ENCODE peak calls at places on chromosomes 5 and 9, in seven cellular contexts. G is breast epithelium, L is bronchial epithelial cell, D is A549, E is right atrium auricular region, C is kidney, W is fibroblast of lung. H is an unnamed sample.

GRCh38 chr5:78523314-78524193 is 125.0 kb downstream of the LHFPL2 start:
- DNase-seq in G (no peak), L (no peak), D (no peak), E (no peak), C (peak; percentile 41), W (no peak), H (no peak)

GRCh38 chr5:168822745-168823281 is 243.6 kb upstream of the PANK3 start:
- DNase-seq in G (no peak), L (peak; percentile 63), D (no peak), E (no peak), C (no peak), W (no peak), H (no peak)

GRCh38 chr9:136016221-136016881 is 55.2 kb upstream of the UBAC1 start:
- DNase-seq in G (no peak), L (no peak), D (no peak), E (no peak), C (peak; percentile 66), W (no peak), H (no peak)

GRCh38 chr9:98707158-98708102 is 1.3 kb downstream of the GABBR2 start:
- DNase-seq in G (no peak), L (peak; percentile 45), D (peak; percentile 78), E (no peak), C (no peak), W (peak; percentile 82), H (no peak)

GRCh38 chr5:77360969-77361368 is 131.1 kb downstream of the WDR41 start:
- DNase-seq in G (no peak), L (no peak), D (no peak), E (no peak), C (no peak), W (no peak), H (no peak)

GRCh38 chr9:96175001-96175400 is 127.0 kb downstream of the HSD17B3 start:
- DNase-seq in G (no peak), L (no peak), D (no peak), E (no peak), C (no peak), W (no peak), H (no peak)

GRCh38 chr9:522658-523057 is 308.0 kb downstream of the DOCK8 start:
- DNase-seq in G (no peak), L (no peak), D (no peak), E (no peak), C (no peak), W (no peak), H (no peak)

GRCh38 chr9:101711330-101711941 is 27.0 kb downstream of the GRIN3A start:
- DNase-seq in G (no peak), L (no peak), D (peak; percentile 28), E (no peak), C (no peak), W (no peak), H (no peak)

GRCh38 chr9:127195976-127196825 is 68.4 kb upstream of the GARNL3 start:
- DNase-seq in G (no peak), L (no peak), D (no peak), E (no peak), C (peak; percentile 53), W (no peak), H (no peak)

GRCh38 chr5:68049053-68049713 is 166.4 kb upstream of the PIK3R1 start:
- DNase-seq in G (no peak), L (no peak), D (no peak), E (no peak), C (no peak), W (no peak), H (no peak)

DNA sequence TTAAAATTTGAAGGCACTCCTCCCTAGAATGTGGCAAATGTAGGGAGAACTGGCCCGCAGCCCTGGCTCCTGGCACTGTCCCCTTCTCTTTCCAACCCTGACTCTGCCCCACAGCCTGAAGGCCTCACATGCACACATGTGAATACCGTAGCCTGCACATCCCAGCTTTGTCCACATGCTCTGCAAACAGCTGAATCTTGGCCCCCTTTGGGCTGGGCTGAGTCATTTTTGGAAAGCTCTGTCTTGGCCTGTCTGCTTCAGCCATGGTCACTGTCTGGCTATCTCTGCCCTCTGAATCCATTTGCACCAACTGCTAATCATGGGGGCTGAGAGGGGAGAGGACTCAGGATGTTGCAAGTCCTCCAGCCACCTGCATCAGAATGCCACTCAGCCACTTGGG is 22.1 kb upstream of the GALNT10 start:
- DNase-seq in G (no peak), L (peak; percentile 35), D (no peak), E (no peak), C (no peak), W (no peak), H (no peak)
- TF ChIP-seq CTCF in G (no peak), L (no peak), D (no peak), E (no peak), C (no peak), W (no peak), H (no peak)

DNA sequence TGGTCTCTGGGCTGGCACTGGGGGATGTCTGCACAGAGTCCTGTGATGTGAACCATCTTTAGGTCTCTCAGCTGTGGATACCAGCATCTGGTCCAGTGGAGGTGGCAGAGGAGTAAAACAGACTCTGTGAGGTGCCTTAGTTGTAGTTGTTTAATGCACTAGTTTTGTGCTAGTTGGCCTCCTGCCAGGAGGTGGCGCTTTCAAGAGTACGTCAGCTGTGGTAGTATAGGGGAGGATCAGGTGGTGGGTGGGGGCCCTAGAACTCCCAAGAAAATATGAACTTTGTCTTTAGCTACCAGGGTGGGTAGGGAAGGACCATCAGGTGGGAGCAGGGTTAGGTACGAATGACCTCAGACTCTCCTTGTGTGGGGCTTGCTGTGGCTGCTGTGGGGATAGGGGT is 197.1 kb downstream of the TMC1 start:
- DNase-seq in G (no peak), L (no peak), D (no peak), E (no peak), C (no peak), W (no peak), H (no peak)
- TF ChIP-seq CTCF in G (no peak), L (no peak), D (no peak), E (no peak), C (no peak), W (no peak), H (no peak)

GRCh38 chr9:116163293-116164055 is 9.9 kb downstream of the PAPPA start:
- DNase-seq in G (no peak), L (no peak), D (no peak), E (no peak), C (no peak), W (no peak), H (no peak)
- TF ChIP-seq CTCF in G (peak; percentile 14), L (peak; percentile 37), D (peak; percentile 38), E (peak; percentile 55), C (peak; percentile 46), W (peak; percentile 42), H (peak; percentile 46)

GRCh38 chr5:126124706-126125345 is 298.4 kb upstream of the GRAMD2B start:
- DNase-seq in G (no peak), L (peak; percentile 87), D (no peak), E (no peak), C (no peak), W (peak; percentile 79), H (no peak)

GRCh38 chr5:126126574-126126973 is 296.6 kb upstream of the GRAMD2B start:
- DNase-seq in G (no peak), L (no peak), D (no peak), E (no peak), C (no peak), W (no peak), H (no peak)

GRCh38 chr5:126129431-126129830 is 293.8 kb upstream of the GRAMD2B start:
- DNase-seq in G (no peak), L (peak; percentile 38), D (no peak), E (no peak), C (no peak), W (no peak), H (no peak)
- TF ChIP-seq CTCF in G (no peak), L (peak; percentile 14), D (no peak), E (no peak), C (no peak), W (no peak), H (no peak)

GRCh38 chr9:124122321-124122720 is 110.8 kb downstream of the LHX2 start:
- DNase-seq in G (no peak), L (no peak), D (no peak), E (no peak), C (no peak), W (no peak), H (no peak)
- TF ChIP-seq CTCF in G (no peak), L (no peak), D (no peak), E (no peak), C (no peak), W (no peak), H (no peak)

DNA sequence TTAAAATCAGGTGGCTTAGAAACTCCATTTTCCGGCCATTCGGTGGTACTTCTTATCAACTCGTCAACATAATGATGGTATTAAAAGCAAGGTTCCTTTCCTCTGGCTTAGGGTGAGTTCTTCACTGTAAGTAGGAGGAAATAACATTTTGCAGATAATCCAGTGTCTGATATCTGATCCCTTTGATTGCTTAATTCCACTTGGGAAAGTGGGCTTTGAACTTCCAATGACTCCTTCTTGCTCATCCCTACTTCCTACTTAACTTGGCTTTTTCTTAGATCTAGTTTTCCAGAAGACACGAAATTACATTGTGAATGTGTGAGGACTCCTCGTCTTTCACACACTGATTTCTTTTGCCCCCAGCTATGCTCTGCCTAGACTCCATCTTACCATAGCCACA is 31.5 kb downstream of the DDX31 start:
- DNase-seq in G (no peak), L (peak; percentile 64), D (no peak), E (no peak), C (no peak), W (peak; percentile 59), H (no peak)
- TF ChIP-seq CTCF in G (no peak), L (no peak), D (no peak), E (no peak), C (no peak), W (no peak), H (no peak)